ENCODE peak calls at places on chromosomes 2 and 18, in five cellular contexts. F is renal cortical epithelial cell, Q is cerebellar nuclear complex, A is upper lobe of right lung, M is GM23248. K is an unnamed sample.

GRCh38 chr2:206231669-206232286 is 42.7 kb upstream of the ZDBF2 start:
- DNase-seq in Q (no peak), F (no peak), M (no peak), A (no peak), K (no peak)

GRCh38 chr18:23422751-23423418 is 30.2 kb upstream of the RIOK3 start:
- DNase-seq in A (peak), M (peak), Q (no peak), F (peak), K (no peak)

GRCh38 chr2:193124820-193125219 is 930.1 kb upstream of the TMEFF2 start:
- DNase-seq in M (no peak), Q (no peak), A (no peak), F (no peak), K (no peak)

GRCh38 chr2:209495855-209496585 is 72.2 kb downstream of the MAP2 start:
- DNase-seq in M (peak), A (no peak), F (peak), Q (no peak), K (no peak)

GRCh38 chr18:73980289-73980979 is 167.2 kb downstream of the FBXO15 start:
- DNase-seq in M (peak), Q (no peak), F (no peak), A (no peak), K (peak)

GRCh38 chr2:229081411-229081810 is 189.7 kb downstream of the PID1 start:
- DNase-seq in M (no peak), Q (no peak), A (no peak), F (no peak), K (no peak)

GRCh38 chr2:125861461-125861860 is 794.5 kb upstream of the GYPC start:
- DNase-seq in Q (no peak), F (no peak), A (no peak), M (no peak), K (no peak)

GRCh38 chr2:113158884-113159553 is 14.8 kb upstream of the PSD4 start:
- DNase-seq in F (no peak), M (peak), Q (no peak), A (no peak), K (no peak)

GRCh38 chr2:144084114-144084661 is 435.7 kb downstream of the ZEB2 start:
- DNase-seq in F (peak), M (peak), A (no peak), Q (no peak), K (no peak)

GRCh38 chr2:932320-933221 is 18.1 kb upstream of the SNTG2 start:
- DNase-seq in Q (no peak), F (no peak), M (no peak), A (peak), K (no peak)

GRCh38 chr2:227238242-227239237 is 74.1 kb downstream of the COL4A3 start:
- DNase-seq in A (peak), F (peak), Q (no peak), M (peak), K (peak)

K was measured in neuronal stem cell.